ENCODE peak calls at places on chromosomes 12 and 14, in six cellular contexts. Y, U, L, N, V and J are unnamed samples.

GRCh38 chr14:51488569-51489220 is 163.0 kb upstream of the FRMD6 start:
- DNase-seq in Y (no peak), U (no peak), L (no peak), N (no peak), V (no peak), J (no peak)

GRCh38 chr14:93086441-93087055 is 29.2 kb downstream of the ITPK1 start:
- DNase-seq in Y (no peak), U (no peak), L (no peak), N (no peak), V (no peak), J (no peak)

GRCh38 chr12:103423061-103423473 is 72.7 kb downstream of the C12orf42 start:
- DNase-seq in Y (no peak), U (no peak), L (no peak), N (no peak), V (no peak), J (no peak)

GRCh38 chr14:42556551-42556950 is 949.9 kb downstream of the LRFN5 start:
- DNase-seq in Y (no peak), U (no peak), L (no peak), N (no peak), V (no peak), J (no peak)

GRCh38 chr12:22626429-22626828 is 1.5 kb downstream of the ETNK1 start:
- DNase-seq in Y (no peak), U (no peak), L (no peak), N (no peak), V (no peak), J (no peak)

GRCh38 chr12:42666671-42667243 is 77.2 kb upstream of the PRICKLE1 start:
- DNase-seq in Y (no peak), U (no peak), L (no peak), N (no peak), V (no peak), J (no peak)

GRCh38 chr12:117486840-117487659 is 125.6 kb upstream of the NOS1 start:
- DNase-seq in Y (no peak), U (no peak), L (no peak), N (no peak), V (no peak), J (peak)

GRCh38 chr12:54601841-54602240 is 13.4 kb upstream of the PPP1R1A start:
- DNase-seq in Y (no peak), U (no peak), L (no peak), N (no peak), V (no peak), J (peak)

GRCh38 chr14:68361231-68361630 is 431.6 kb downstream of the ZFP36L1 start:
- DNase-seq in Y (no peak), U (no peak), L (no peak), N (no peak), V (no peak), J (no peak)

GRCh38 chr12:122111070-122111750 is 32.7 kb downstream of the MLXIP start:
- DNase-seq in Y (no peak), U (no peak), L (no peak), N (peak), V (no peak), J (no peak)

GRCh38 chr14:39426605-39427004 is 5.6 kb downstream of the FBXO33 start:
- DNase-seq in Y (no peak), U (no peak), L (peak), N (no peak), V (no peak), J (no peak)

GRCh38 chr12:42643881-42644579 is 54.5 kb upstream of the PRICKLE1 start:
- DNase-seq in Y (no peak), U (no peak), L (no peak), N (no peak), V (no peak), J (no peak)

GRCh38 chr12:26721800-26722199 is 111.2 kb downstream of the ITPR2 start:
- DNase-seq in Y (no peak), U (no peak), L (peak), N (no peak), V (no peak), J (no peak)

GRCh38 chr14:35213143-35213788 is 78.9 kb upstream of the PSMA6 start:
- DNase-seq in Y (no peak), U (no peak), L (no peak), N (no peak), V (no peak), J (no peak)

GRCh38 chr12:82765971-82766705 is 79.4 kb downstream of the TMTC2 start:
- DNase-seq in Y (no peak), U (no peak), L (no peak), N (no peak), V (no peak), J (no peak)

GRCh38 chr12:66491812-66492361 is 187.0 kb downstream of the GRIP1 start:
- DNase-seq in Y (no peak), U (no peak), L (no peak), N (peak), V (no peak), J (no peak)

GRCh38 chr14:52043690-52044089 is 25.2 kb downstream of the NID2 start:
- DNase-seq in Y (no peak), U (peak), L (peak), N (peak), V (no peak), J (no peak)

GRCh38 chr12:67155863-67156262 is 113.3 kb upstream of the CAND1 start:
- DNase-seq in Y (no peak), U (no peak), L (no peak), N (no peak), V (no peak), J (no peak)

GRCh38 chr12:54950071-54950727 is 34.4 kb downstream of the TESPA1 start:
- DNase-seq in Y (no peak), U (no peak), L (no peak), N (no peak), V (no peak), J (no peak)

GRCh38 chr12:122394626-122395194 is 27.8 kb downstream of the CLIP1 start:
- DNase-seq in Y (no peak), U (no peak), L (no peak), N (no peak), V (no peak), J (no peak)

GRCh38 chr12:3884671-3885070 is 11.5 kb upstream of the PARP11 start:
- DNase-seq in Y (no peak), U (no peak), L (no peak), N (no peak), V (no peak), J (no peak)

GRCh38 chr14:49549446-49549845 is 36.7 kb downstream of the RPS29 start:
- DNase-seq in Y (no peak), U (no peak), L (no peak), N (no peak), V (no peak), J (no peak)

GRCh38 chr14:44712095-44712822 is 205.2 kb upstream of the FSCB start:
- DNase-seq in Y (no peak), U (no peak), L (peak), N (no peak), V (no peak), J (no peak)

GRCh38 chr12:42448841-42449240 is 122.9 kb downstream of the PPHLN1 start:
- DNase-seq in Y (no peak), U (no peak), L (no peak), N (no peak), V (no peak), J (no peak)

GRCh38 chr12:93221841-93222240 is 155.9 kb upstream of the NUDT4 start:
- DNase-seq in Y (no peak), U (no peak), L (no peak), N (no peak), V (no peak), J (no peak)

GRCh38 chr14:92524603-92525185 is 11.1 kb downstream of the RIN3 start:
- DNase-seq in Y (no peak), U (no peak), L (no peak), N (no peak), V (no peak), J (peak)

GRCh38 chr12:117313906-117314305 is 47.5 kb downstream of the NOS1 start:
- DNase-seq in Y (no peak), U (no peak), L (no peak), N (no peak), V (no peak), J (no peak)

GRCh38 chr14:33682746-33683145 is 268.1 kb downstream of the EGLN3 start:
- DNase-seq in Y (no peak), U (no peak), L (no peak), N (no peak), V (peak), J (no peak)

GRCh38 chr12:7555752-7556151 is 52.2 kb upstream of the CD163 start:
- DNase-seq in Y (no peak), U (no peak), L (no peak), N (no peak), V (no peak), J (no peak)

GRCh38 chr14:55516776-55517175 is 63.2 kb upstream of the KTN1 start:
- DNase-seq in Y (no peak), U (no peak), L (no peak), N (no peak), V (no peak), J (no peak)

GRCh38 chr14:37864128-37864527 is 268.7 kb downstream of the TTC6 start:
- DNase-seq in Y (no peak), U (no peak), L (no peak), N (no peak), V (no peak), J (no peak)

GRCh38 chr12:93670104-93670503 is 7.1 kb upstream of the CRADD start:
- DNase-seq in Y (no peak), U (no peak), L (no peak), N (no peak), V (no peak), J (no peak)

GRCh38 chr14:49623941-49624806 is 3.6 kb downstream of the MGAT2 start:
- DNase-seq in Y (no peak), U (no peak), L (no peak), N (no peak), V (no peak), J (no peak)

GRCh38 chr14:44108601-44109000 is 398.5 kb downstream of the FSCB start:
- DNase-seq in Y (no peak), U (no peak), L (no peak), N (no peak), V (no peak), J (no peak)

GRCh38 chr12:46553911-46554310 is 181.3 kb upstream of the SLC38A2 start:
- DNase-seq in Y (no peak), U (no peak), L (no peak), N (no peak), V (no peak), J (no peak)

GRCh38 chr12:65712264-65713004 is 111.8 kb upstream of the HMGA2 start:
- DNase-seq in Y (no peak), U (no peak), L (no peak), N (no peak), V (no peak), J (no peak)

GRCh38 chr14:22928237-22929103 is 706 bp downstream of the PRMT5 start:
- DNase-seq in Y (no peak), U (no peak), L (no peak), N (no peak), V (no peak), J (no peak)